ENCODE peak calls at places on chromosomes 16 and 17, in eight cellular contexts. One of them, this sample, is unnamed.

GRCh38 chr16:678858-679807 is 1.1 kb upstream of the STUB1 start:
- DNase-seq in progenitor cell of endocrine pancreas: peak; percentile 53
- DNase-seq in NCI-H774: peak; percentile 58
- DNase-seq in HTR-8/SVneo: no peak
- DNase-seq in SW 1271: peak; percentile 42
- DNase-seq in prostate gland: peak; percentile 68
- DNase-seq in stimulated activated CD8-positive, alpha-beta memory T cell treated with anti-CD3 and anti-CD28 coated beads, Interleukin-2, amount 100 ng/mL, for 48 hours: peak; percentile 40
- DNase-seq in activated CD4-positive, alpha-beta T cell treated with anti-CD3 and anti-CD28 coated beads, Interleukin-2, amount 50 U/mL, for 1 hour: peak; percentile 40
- DNase-seq in this sample: peak; percentile 80

GRCh38 chr17:79983456-79983855 is 52.2 kb downstream of the TBC1D16 start:
- DNase-seq in progenitor cell of endocrine pancreas: no peak
- DNase-seq in prostate gland: no peak
- DNase-seq in stimulated activated CD8-positive, alpha-beta memory T cell treated with anti-CD3 and anti-CD28 coated beads, Interleukin-2, amount 100 ng/mL, for 48 hours: no peak
- DNase-seq in HTR-8/SVneo: no peak
- DNase-seq in activated CD4-positive, alpha-beta T cell treated with anti-CD3 and anti-CD28 coated beads, Interleukin-2, amount 50 U/mL, for 1 hour: no peak
- DNase-seq in NCI-H774: no peak
- DNase-seq in SW 1271: no peak
- DNase-seq in this sample: no peak

GRCh38 chr16:69105501-69106361 is at the start of gene HAS3:
- DNase-seq in HTR-8/SVneo: peak; percentile 66
- DNase-seq in stimulated activated CD8-positive, alpha-beta memory T cell treated with anti-CD3 and anti-CD28 coated beads, Interleukin-2, amount 100 ng/mL, for 48 hours: peak; percentile 35
- DNase-seq in prostate gland: peak; percentile 52
- DNase-seq in activated CD4-positive, alpha-beta T cell treated with anti-CD3 and anti-CD28 coated beads, Interleukin-2, amount 50 U/mL, for 1 hour: peak; percentile 17
- DNase-seq in NCI-H774: peak; percentile 15
- DNase-seq in progenitor cell of endocrine pancreas: peak; percentile 53
- DNase-seq in SW 1271: peak; percentile 63
- DNase-seq in this sample: peak; percentile 82

GRCh38 chr17:63433746-63434591 is 12.1 kb downstream of the CYB561 start:
- DNase-seq in SW 1271: no peak
- DNase-seq in NCI-H774: no peak
- DNase-seq in prostate gland: peak; percentile 56
- DNase-seq in HTR-8/SVneo: peak; percentile 79
- DNase-seq in stimulated activated CD8-positive, alpha-beta memory T cell treated with anti-CD3 and anti-CD28 coated beads, Interleukin-2, amount 100 ng/mL, for 48 hours: no peak
- DNase-seq in activated CD4-positive, alpha-beta T cell treated with anti-CD3 and anti-CD28 coated beads, Interleukin-2, amount 50 U/mL, for 1 hour: no peak
- DNase-seq in progenitor cell of endocrine pancreas: no peak
- DNase-seq in this sample: peak; percentile 60

GRCh38 chr17:81200695-81201580 is 21.8 kb downstream of the CEP131 start:
- DNase-seq in NCI-H774: no peak
- DNase-seq in SW 1271: peak; percentile 64
- DNase-seq in progenitor cell of endocrine pancreas: no peak
- DNase-seq in stimulated activated CD8-positive, alpha-beta memory T cell treated with anti-CD3 and anti-CD28 coated beads, Interleukin-2, amount 100 ng/mL, for 48 hours: no peak
- DNase-seq in prostate gland: peak; percentile 66
- DNase-seq in HTR-8/SVneo: peak; percentile 40
- DNase-seq in activated CD4-positive, alpha-beta T cell treated with anti-CD3 and anti-CD28 coated beads, Interleukin-2, amount 50 U/mL, for 1 hour: peak; percentile 9
- DNase-seq in this sample: peak; percentile 91

GRCh38 chr17:10025976-10026785 is 121.1 kb upstream of the RCVRN start:
- DNase-seq in HTR-8/SVneo: no peak
- DNase-seq in NCI-H774: no peak
- DNase-seq in SW 1271: no peak
- DNase-seq in activated CD4-positive, alpha-beta T cell treated with anti-CD3 and anti-CD28 coated beads, Interleukin-2, amount 50 U/mL, for 1 hour: no peak
- DNase-seq in progenitor cell of endocrine pancreas: no peak
- DNase-seq in prostate gland: no peak
- DNase-seq in stimulated activated CD8-positive, alpha-beta memory T cell treated with anti-CD3 and anti-CD28 coated beads, Interleukin-2, amount 100 ng/mL, for 48 hours: no peak
- DNase-seq in this sample: no peak

GRCh38 chr17:44961921-44962350 is 6.2 kb downstream of the C1QL1 start:
- DNase-seq in stimulated activated CD8-positive, alpha-beta memory T cell treated with anti-CD3 and anti-CD28 coated beads, Interleukin-2, amount 100 ng/mL, for 48 hours: no peak
- DNase-seq in SW 1271: no peak
- DNase-seq in progenitor cell of endocrine pancreas: no peak
- DNase-seq in prostate gland: no peak
- DNase-seq in activated CD4-positive, alpha-beta T cell treated with anti-CD3 and anti-CD28 coated beads, Interleukin-2, amount 50 U/mL, for 1 hour: no peak
- DNase-seq in NCI-H774: no peak
- DNase-seq in HTR-8/SVneo: no peak
- DNase-seq in this sample: no peak

GRCh38 chr16:11259288-11259621 is 3.3 kb upstream of the SOCS1 start:
- DNase-seq in stimulated activated CD8-positive, alpha-beta memory T cell treated with anti-CD3 and anti-CD28 coated beads, Interleukin-2, amount 100 ng/mL, for 48 hours: no peak
- DNase-seq in HTR-8/SVneo: no peak
- DNase-seq in activated CD4-positive, alpha-beta T cell treated with anti-CD3 and anti-CD28 coated beads, Interleukin-2, amount 50 U/mL, for 1 hour: no peak
- DNase-seq in SW 1271: no peak
- DNase-seq in prostate gland: no peak
- DNase-seq in progenitor cell of endocrine pancreas: no peak
- DNase-seq in NCI-H774: no peak
- DNase-seq in this sample: no peak

GRCh38 chr17:68777856-68778694 is 176.9 kb upstream of the FAM20A start:
- DNase-seq in SW 1271: no peak
- DNase-seq in NCI-H774: peak; percentile 72
- DNase-seq in HTR-8/SVneo: no peak
- DNase-seq in activated CD4-positive, alpha-beta T cell treated with anti-CD3 and anti-CD28 coated beads, Interleukin-2, amount 50 U/mL, for 1 hour: no peak
- DNase-seq in prostate gland: no peak
- DNase-seq in stimulated activated CD8-positive, alpha-beta memory T cell treated with anti-CD3 and anti-CD28 coated beads, Interleukin-2, amount 100 ng/mL, for 48 hours: no peak
- DNase-seq in progenitor cell of endocrine pancreas: no peak
- DNase-seq in this sample: no peak

GRCh38 chr17:17774009-17774881 is 62.5 kb downstream of the SREBF1 start:
- DNase-seq in HTR-8/SVneo: no peak
- DNase-seq in stimulated activated CD8-positive, alpha-beta memory T cell treated with anti-CD3 and anti-CD28 coated beads, Interleukin-2, amount 100 ng/mL, for 48 hours: no peak
- DNase-seq in progenitor cell of endocrine pancreas: no peak
- DNase-seq in NCI-H774: no peak
- DNase-seq in SW 1271: peak; percentile 31
- DNase-seq in prostate gland: peak; percentile 92
- DNase-seq in activated CD4-positive, alpha-beta T cell treated with anti-CD3 and anti-CD28 coated beads, Interleukin-2, amount 50 U/mL, for 1 hour: no peak
- DNase-seq in this sample: no peak

GRCh38 chr16:983044-984030 is 1.8 kb downstream of the SOX8 start:
- DNase-seq in SW 1271: no peak
- DNase-seq in activated CD4-positive, alpha-beta T cell treated with anti-CD3 and anti-CD28 coated beads, Interleukin-2, amount 50 U/mL, for 1 hour: no peak
- DNase-seq in stimulated activated CD8-positive, alpha-beta memory T cell treated with anti-CD3 and anti-CD28 coated beads, Interleukin-2, amount 100 ng/mL, for 48 hours: no peak
- DNase-seq in HTR-8/SVneo: no peak
- DNase-seq in prostate gland: no peak
- DNase-seq in NCI-H774: no peak
- DNase-seq in progenitor cell of endocrine pancreas: no peak
- DNase-seq in this sample: no peak

GRCh38 chr16:21277927-21278706 is at the start of gene CRYM:
- DNase-seq in HTR-8/SVneo: peak; percentile 35
- DNase-seq in NCI-H774: peak; percentile 56
- DNase-seq in progenitor cell of endocrine pancreas: peak; percentile 67
- DNase-seq in stimulated activated CD8-positive, alpha-beta memory T cell treated with anti-CD3 and anti-CD28 coated beads, Interleukin-2, amount 100 ng/mL, for 48 hours: peak; percentile 26
- DNase-seq in prostate gland: peak; percentile 71
- DNase-seq in activated CD4-positive, alpha-beta T cell treated with anti-CD3 and anti-CD28 coated beads, Interleukin-2, amount 50 U/mL, for 1 hour: peak; percentile 32
- DNase-seq in SW 1271: no peak
- DNase-seq in this sample: peak; percentile 68

GRCh38 chr17:40556198-40556661 is 9.0 kb downstream of the CCR7 start:
- DNase-seq in stimulated activated CD8-positive, alpha-beta memory T cell treated with anti-CD3 and anti-CD28 coated beads, Interleukin-2, amount 100 ng/mL, for 48 hours: no peak
- DNase-seq in progenitor cell of endocrine pancreas: no peak
- DNase-seq in NCI-H774: no peak
- DNase-seq in HTR-8/SVneo: no peak
- DNase-seq in activated CD4-positive, alpha-beta T cell treated with anti-CD3 and anti-CD28 coated beads, Interleukin-2, amount 50 U/mL, for 1 hour: no peak
- DNase-seq in SW 1271: no peak
- DNase-seq in prostate gland: no peak
- DNase-seq in this sample: peak; percentile 15